ENCODE peak calls at places on chromosomes 12 and 14, in ten cellular contexts. V is heart left ventricle, B is suprapubic skin, W is IMR-90, Q is stomach, H is transverse colon, M is ovary, E is A549, K is K562, O is tibial nerve. C is an unnamed sample.

GRCh38 chr14:25896777-25897176 is 701.1 kb downstream of the NOVA1 start:
- DNase-seq in H (no peak), B (no peak), M (no peak), K (no peak), V (no peak), O (no peak), E (no peak), Q (no peak), W (no peak), C (no peak)

GRCh38 chr12:89950421-89950820 is 241.8 kb upstream of the ATP2B1 start:
- DNase-seq in V (no peak), B (no peak), W (no peak), O (no peak), E (no peak), Q (no peak), M (no peak), H (no peak), K (no peak), C (no peak)

GRCh38 chr12:76586764-76587395 is 27.3 kb upstream of the OSBPL8 start:
- DNase-seq in O (no peak), W (peak), B (no peak), H (peak), K (peak), Q (no peak), V (no peak), E (peak), M (no peak), C (no peak)

GRCh38 chr12:24982250-24982649 is 33.3 kb upstream of the BCAT1 start:
- DNase-seq in E (no peak), H (no peak), K (no peak), V (no peak), M (no peak), B (no peak), W (no peak), O (no peak), Q (no peak), C (no peak)

GRCh38 chr14:89957791-89958190 is 2.1 kb downstream of the TDP1 start:
- DNase-seq in W (no peak), M (no peak), Q (no peak), V (no peak), K (no peak), O (no peak), B (no peak), E (no peak), H (no peak), C (no peak)

GRCh38 chr12:20463920-20464524 is 95.7 kb downstream of the PDE3A start:
- DNase-seq in O (no peak), K (no peak), H (no peak), V (no peak), B (no peak), W (peak), Q (no peak), M (no peak), E (peak), C (no peak)

GRCh38 chr12:92088802-92089201 is 56.8 kb downstream of the BTG1 start:
- DNase-seq in Q (no peak), W (no peak), E (no peak), V (peak), O (no peak), K (no peak), M (no peak), H (no peak), B (no peak), C (no peak)

GRCh38 chr12:128008341-128008740 is 258.6 kb upstream of the TMEM132C start:
- DNase-seq in O (no peak), E (no peak), K (no peak), Q (no peak), H (no peak), M (no peak), W (no peak), V (no peak), B (no peak), C (no peak)

GRCh38 chr14:33762462-33762861 is 188.4 kb downstream of the EGLN3 start:
- DNase-seq in V (no peak), H (no peak), Q (no peak), M (no peak), B (no peak), W (no peak), E (no peak), K (no peak), O (no peak), C (no peak)

GRCh38 chr12:75771023-75771422 is 259.6 kb upstream of the KRR1 start:
- DNase-seq in H (no peak), Q (no peak), B (no peak), V (no peak), W (no peak), M (no peak), K (no peak), O (no peak), E (no peak), C (no peak)

GRCh38 chr12:6960291-6961277 is 9.4 kb downstream of the PTPN6 start:
- DNase-seq in O (no peak), V (no peak), K (no peak), B (no peak), E (peak), Q (no peak), H (peak), M (no peak), W (peak), C (no peak)

GRCh38 chr12:47987411-47988072 is 16.7 kb downstream of the COL2A1 start:
- DNase-seq in M (no peak), B (peak), V (no peak), O (no peak), K (no peak), Q (no peak), H (no peak), E (no peak), W (peak), C (no peak)

GRCh38 chr12:12099102-12099501 is 28.4 kb downstream of the BCL2L14 start:
- DNase-seq in H (no peak), B (no peak), O (no peak), M (no peak), V (no peak), Q (no peak), E (no peak), K (no peak), W (no peak), C (no peak)

GRCh38 chr12:118059645-118060275 is 1.2 kb downstream of the WSB2 start:
- DNase-seq in O (no peak), B (no peak), K (no peak), Q (no peak), M (no peak), E (no peak), W (peak), H (no peak), V (no peak), C (no peak)

GRCh38 chr12:115794659-115795081 is 482.8 kb downstream of the MED13L start:
- DNase-seq in E (peak), B (no peak), K (no peak), H (peak), Q (no peak), V (no peak), M (no peak), W (no peak), O (no peak), C (no peak)

GRCh38 chr12:14664434-14665023 is 31.9 kb downstream of the GUCY2C start:
- DNase-seq in B (no peak), Q (peak), H (peak), W (peak), M (no peak), E (peak), O (no peak), K (no peak), V (no peak), C (peak)

GRCh38 chr14:91521058-91521721 is 11.1 kb upstream of the PPP4R3A start:
- DNase-seq in E (no peak), W (no peak), K (no peak), M (no peak), B (no peak), O (no peak), V (no peak), H (no peak), Q (no peak), C (no peak)

DNA sequence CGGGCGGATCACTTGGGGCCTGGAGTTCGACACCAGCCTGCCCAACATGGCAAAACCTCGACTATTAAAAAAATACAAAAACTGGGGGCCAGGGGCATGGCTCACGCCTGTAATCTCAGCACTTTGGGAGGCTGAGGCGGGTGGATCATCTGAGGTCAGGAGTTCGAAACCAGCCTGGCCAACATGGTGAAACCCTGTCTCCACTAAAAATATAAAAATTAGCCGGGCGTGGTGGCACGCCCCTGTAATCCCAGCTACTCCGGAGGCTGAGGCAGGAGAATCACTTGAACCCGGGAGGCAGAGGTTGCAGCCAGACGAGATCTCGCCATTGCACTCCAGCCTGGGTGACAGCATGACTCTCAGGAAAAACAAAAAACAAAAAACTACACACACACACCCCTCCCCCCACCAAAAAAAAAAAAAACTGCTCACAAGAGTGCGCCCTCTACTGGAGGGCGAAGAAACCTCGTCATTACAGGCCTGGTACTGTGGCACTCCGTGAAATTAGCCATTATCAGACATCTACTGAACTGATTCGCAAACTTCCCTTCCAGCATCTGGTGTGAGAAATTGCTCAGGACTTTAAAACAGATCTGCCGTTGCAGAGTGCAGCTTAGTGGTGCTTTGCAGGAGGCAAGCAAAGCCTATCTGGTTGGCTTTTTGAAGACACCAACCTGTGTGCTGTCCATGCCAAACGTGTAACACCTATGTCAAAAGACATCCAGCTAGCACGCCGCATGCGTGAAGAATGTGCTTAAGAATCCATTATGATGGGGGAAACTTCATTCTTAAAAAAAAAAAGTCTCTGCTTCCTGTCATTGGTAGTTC is 7.7 kb downstream of the PPP1R3E start:
- DNase-seq in V (no peak), O (no peak), E (peak), W (peak), Q (peak), M (no peak), K (peak), B (no peak), H (peak), C (no peak)
- TF ChIP-seq POLR2A in V (no peak), O (no peak), E (no peak), W (no peak), Q (no peak), M (no peak), K (no peak), B (no peak), H (no peak), C (no peak)

GRCh38 chr12:659090-659683 is 4.1 kb downstream of the NINJ2 start:
- DNase-seq in Q (no peak), B (no peak), M (no peak), W (no peak), V (no peak), K (peak), E (no peak), H (no peak), O (no peak), C (no peak)
- TF ChIP-seq POLR2A in Q (no peak), B (no peak), M (no peak), W (no peak), V (no peak), K (no peak), E (no peak), H (no peak), O (no peak), C (no peak)

GRCh38 chr14:21383848-21384493 is at the start of gene SUPT16H:
- DNase-seq in B (peak), K (peak), W (peak), V (peak), H (peak), M (peak), O (peak), Q (peak), E (peak), C (peak)
- TF ChIP-seq POLR2A in B (no peak), K (peak), W (peak), V (no peak), H (peak), M (peak), O (peak), Q (peak), E (peak), C (peak)

DNA sequence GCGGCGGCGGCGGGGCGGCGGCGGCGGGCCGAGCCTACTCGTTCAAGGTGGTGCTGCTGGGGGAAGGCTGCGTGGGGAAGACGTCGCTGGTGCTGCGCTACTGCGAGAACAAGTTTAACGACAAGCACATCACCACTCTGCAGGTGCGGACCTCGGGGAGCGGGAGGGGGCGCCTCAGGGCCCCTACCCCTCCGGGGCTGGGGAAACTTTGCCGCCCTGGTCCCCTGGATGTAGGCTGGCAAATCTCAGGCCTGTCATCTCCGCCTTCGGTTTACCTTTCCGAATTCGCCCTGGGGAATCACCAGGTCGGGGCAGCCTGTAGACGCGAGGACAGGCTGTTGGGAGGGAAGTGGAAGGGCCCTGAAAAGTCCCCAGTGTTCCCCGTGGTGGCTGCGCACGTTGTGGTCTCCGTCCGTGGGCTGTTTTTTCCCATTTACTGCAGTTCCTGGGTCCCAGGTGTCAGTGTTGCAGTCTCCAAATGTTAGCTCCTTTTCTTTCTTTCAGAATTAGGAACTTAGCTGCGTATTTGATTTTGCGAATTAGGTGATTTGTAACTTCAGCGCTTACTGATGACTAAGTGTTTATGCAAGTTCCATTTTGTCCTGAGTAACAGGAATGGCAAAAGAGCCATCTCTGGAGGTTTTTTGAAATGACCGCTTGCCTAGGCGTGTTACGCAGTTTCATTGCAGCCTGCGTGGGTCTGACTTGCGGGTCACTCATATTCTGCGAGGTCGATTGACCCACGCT is 656 bp downstream of the RAB21 start:
- DNase-seq in K (peak), M (peak), O (no peak), E (peak), V (peak), H (peak), Q (peak), W (peak), B (no peak), C (peak)
- TF ChIP-seq POLR2A in K (no peak), M (no peak), O (no peak), E (no peak), V (no peak), H (peak), Q (no peak), W (peak), B (no peak), C (no peak)

GRCh38 chr14:99177876-99178630 is 93.9 kb downstream of the BCL11B start:
- DNase-seq in E (no peak), V (no peak), M (no peak), K (no peak), O (no peak), B (peak), Q (no peak), H (no peak), W (no peak), C (no peak)

GRCh38 chr14:99175331-99176155 is 96.5 kb downstream of the BCL11B start:
- DNase-seq in W (no peak), V (no peak), E (no peak), O (no peak), H (no peak), M (no peak), Q (peak), B (peak), K (no peak), C (no peak)

GRCh38 chr14:99174920-99175319 is 97.1 kb downstream of the BCL11B start:
- DNase-seq in M (no peak), H (no peak), W (no peak), O (no peak), E (no peak), B (peak), Q (peak), K (no peak), V (no peak), C (no peak)

GRCh38 chr14:99176156-99176945 is 95.6 kb downstream of the BCL11B start:
- DNase-seq in K (no peak), O (no peak), E (no peak), B (peak), V (no peak), W (no peak), M (no peak), Q (peak), H (no peak), C (no peak)

DNA sequence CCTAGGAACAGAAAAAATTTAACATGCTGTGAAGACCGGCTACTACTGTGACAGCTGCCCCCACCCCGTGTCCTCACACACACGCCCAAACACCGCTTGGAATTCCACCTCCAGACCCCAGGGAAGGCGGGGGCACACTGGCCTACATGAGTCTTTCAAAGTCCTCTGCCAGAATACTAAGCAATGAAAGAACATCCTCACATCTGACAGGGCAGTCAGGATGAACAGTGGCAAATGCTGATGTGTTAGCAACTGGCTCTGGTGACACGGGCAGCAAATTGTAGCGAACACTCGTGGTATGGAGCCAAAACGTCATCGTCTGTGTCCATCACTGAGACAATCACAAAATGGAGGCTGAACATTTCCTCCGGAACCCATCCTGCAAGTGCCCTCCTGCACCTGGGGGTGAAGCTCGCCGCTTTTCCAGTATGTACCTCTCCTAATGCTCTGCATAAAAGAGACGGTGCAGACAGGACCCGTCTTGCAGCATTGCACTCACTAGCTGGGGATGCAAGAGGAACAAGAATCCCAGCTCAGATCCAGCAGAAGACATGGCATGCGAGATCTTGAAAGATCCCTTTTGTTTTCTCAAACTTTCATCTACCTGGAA is 94.8 kb downstream of the BCL11B start:
- DNase-seq in B (peak), Q (no peak), O (no peak), V (no peak), M (no peak), E (no peak), W (no peak), H (no peak), K (no peak), C (no peak)
- TF ChIP-seq POLR2A in B (no peak), Q (no peak), O (no peak), V (no peak), M (no peak), E (no peak), W (no peak), H (no peak), K (no peak), C (no peak)

C was measured in H54.